ENCODE peak calls at places on chromosomes 1 and 21, in seven cellular contexts. R is GM23338, M is body of pancreas, P is nephron progenitor cell, H is NB4, Q is dorsolateral prefrontal cortex, L is right lobe of liver. X is an unnamed sample.

GRCh38 chr1:187987236-187987776 is 1158.6 kb downstream of the PLA2G4A start:
- DNase-seq in R (no peak), M (no peak), P (no peak), H (no peak), Q (no peak), L (no peak), X (no peak)

GRCh38 chr1:82565146-82565545 is 764.4 kb downstream of the ADGRL2 start:
- DNase-seq in R (peak), M (no peak), P (no peak), H (no peak), Q (no peak), L (no peak), X (no peak)

GRCh38 chr1:185560760-185561159 is 173.4 kb upstream of the HMCN1 start:
- DNase-seq in R (no peak), M (no peak), P (no peak), H (peak), Q (no peak), L (no peak), X (no peak)

GRCh38 chr1:67162954-67163353 is 3.3 kb upstream of the IL23R start:
- DNase-seq in R (no peak), M (no peak), P (no peak), H (no peak), Q (no peak), L (no peak), X (no peak)

GRCh38 chr21:38054334-38054733 is 138.1 kb upstream of the KCNJ6 start:
- DNase-seq in R (no peak), M (no peak), P (no peak), H (no peak), Q (no peak), L (no peak), X (no peak)

GRCh38 chr1:232923739-232924386 is 26.5 kb upstream of the NTPCR start:
- DNase-seq in R (no peak), M (no peak), P (no peak), H (no peak), Q (no peak), L (no peak), X (no peak)

GRCh38 chr1:202625416-202626360 is 84.6 kb downstream of the SYT2 start:
- DNase-seq in R (peak), M (peak), P (peak), H (peak), Q (peak), L (peak), X (peak)

GRCh38 chr1:164644774-164645634 is 86.0 kb downstream of the PBX1 start:
- DNase-seq in R (no peak), M (no peak), P (no peak), H (no peak), Q (no peak), L (no peak), X (no peak)

GRCh38 chr1:209375681-209376360 is 207.7 kb upstream of the CAMK1G start:
- DNase-seq in R (peak), M (no peak), P (no peak), H (no peak), Q (no peak), L (no peak), X (no peak)

GRCh38 chr1:244231572-244232315 is 180.7 kb downstream of the ZBTB18 start:
- DNase-seq in R (peak), M (peak), P (peak), H (peak), Q (peak), L (peak), X (no peak)
- TF ChIP-seq CTCF in R (no peak), M (no peak), P (no peak), H (no peak), Q (no peak), L (no peak), X (no peak)

DNA sequence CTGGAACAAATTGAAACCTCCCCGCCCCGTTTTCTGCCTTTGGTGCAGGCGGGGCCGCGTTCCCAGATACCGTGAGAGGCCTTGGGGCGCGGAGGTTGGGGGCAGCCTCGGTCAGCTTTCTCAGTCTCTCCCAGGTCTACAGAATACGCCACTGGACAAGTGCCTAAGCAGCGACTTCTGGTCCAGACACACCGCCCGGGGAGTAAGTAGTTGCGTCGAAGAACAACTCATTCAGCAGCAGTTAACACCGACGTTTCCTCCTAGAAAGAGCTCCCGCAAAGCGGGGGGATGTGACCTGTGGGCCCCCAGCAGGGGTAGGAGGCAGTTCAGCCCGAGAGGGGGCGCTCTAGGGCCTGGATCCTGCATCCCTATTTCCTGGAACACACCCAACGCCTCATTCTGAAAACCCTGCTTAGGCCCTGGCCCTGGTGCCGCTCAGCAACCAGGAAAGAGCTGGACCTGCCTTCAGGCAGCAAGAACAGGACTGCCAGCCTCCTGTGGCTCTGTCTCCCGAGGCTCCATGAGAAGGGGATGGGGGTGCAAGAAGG is 6.5 kb upstream of the BARHL2 start:
- DNase-seq in R (peak), M (no peak), P (peak), H (peak), Q (no peak), L (no peak), X (no peak)
- TF ChIP-seq CTCF in R (peak), M (no peak), P (peak), H (no peak), Q (no peak), L (no peak), X (peak)

GRCh38 chr1:25556132-25556670 is 12.8 kb downstream of the LDLRAP1 start:
- DNase-seq in R (no peak), M (no peak), P (no peak), H (no peak), Q (no peak), L (no peak), X (no peak)

GRCh38 chr1:25555753-25556092 is 12.3 kb downstream of the LDLRAP1 start:
- DNase-seq in R (no peak), M (no peak), P (no peak), H (no peak), Q (no peak), L (no peak), X (no peak)

GRCh38 chr1:25553749-25554425 is 10.5 kb downstream of the LDLRAP1 start:
- DNase-seq in R (no peak), M (no peak), P (no peak), H (no peak), Q (no peak), L (no peak), X (no peak)

GRCh38 chr1:25554426-25554780 is 11.0 kb downstream of the LDLRAP1 start:
- DNase-seq in R (no peak), M (no peak), P (no peak), H (no peak), Q (no peak), L (no peak), X (no peak)

DNA sequence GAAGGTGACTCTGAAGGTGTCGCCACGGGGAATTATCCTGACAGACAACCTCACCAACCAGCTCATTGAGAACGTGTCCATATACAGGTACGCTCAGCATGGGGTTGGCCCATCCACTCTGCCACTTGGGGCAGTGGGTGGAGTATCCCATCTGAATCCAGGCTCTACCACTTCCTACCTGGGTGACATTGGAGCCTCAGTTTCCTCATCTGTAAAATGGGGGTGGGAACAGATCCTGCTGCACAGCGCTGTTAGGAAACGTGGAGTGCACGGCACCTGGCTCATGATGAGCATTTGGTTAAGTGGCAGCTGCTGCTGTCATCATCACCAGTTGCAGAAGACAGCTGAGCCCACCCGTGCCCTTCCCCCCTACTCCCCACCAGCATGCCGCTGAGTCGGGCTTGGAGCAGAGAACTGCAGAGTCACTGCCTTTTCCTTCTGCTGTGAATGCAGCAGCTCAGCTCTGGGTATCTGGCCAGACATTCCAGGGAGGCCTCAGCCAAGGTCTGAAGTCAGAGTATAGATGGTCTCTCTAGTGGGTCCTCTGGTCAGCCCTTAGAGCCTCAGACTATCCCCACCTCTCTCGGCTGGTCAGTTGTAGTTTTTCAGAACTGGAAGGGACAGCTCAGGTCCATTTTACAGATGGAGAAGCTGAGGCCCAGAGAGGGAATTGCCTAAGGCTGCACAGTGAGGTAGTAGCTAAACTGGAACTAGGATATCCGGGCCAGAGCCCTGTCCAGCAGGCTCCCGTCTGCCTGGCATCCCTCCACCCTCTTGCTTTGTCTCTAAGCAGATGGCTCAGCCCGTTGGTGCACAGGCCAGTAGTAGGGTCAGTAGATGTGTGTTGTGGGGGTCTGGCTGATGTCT is 11.7 kb downstream of the LDLRAP1 start:
- DNase-seq in R (no peak), M (no peak), P (no peak), H (no peak), Q (no peak), L (no peak), X (no peak)
- TF ChIP-seq CTCF in R (no peak), M (no peak), P (no peak), H (no peak), Q (no peak), L (no peak), X (no peak)

GRCh38 chr1:156853761-156854160 is 5.2 kb downstream of the INSRR start:
- DNase-seq in R (no peak), M (no peak), P (no peak), H (no peak), Q (no peak), L (no peak), X (no peak)

GRCh38 chr1:156852414-156852874 is 6.5 kb downstream of the INSRR start:
- DNase-seq in R (no peak), M (peak), P (peak), H (no peak), Q (peak), L (peak), X (no peak)

GRCh38 chr1:156856282-156856785 is 2.6 kb downstream of the INSRR start:
- DNase-seq in R (no peak), M (no peak), P (no peak), H (no peak), Q (no peak), L (no peak), X (no peak)

GRCh38 chr1:156851779-156852413 is 7.0 kb downstream of the INSRR start:
- DNase-seq in R (no peak), M (peak), P (no peak), H (no peak), Q (no peak), L (peak), X (no peak)

DNA sequence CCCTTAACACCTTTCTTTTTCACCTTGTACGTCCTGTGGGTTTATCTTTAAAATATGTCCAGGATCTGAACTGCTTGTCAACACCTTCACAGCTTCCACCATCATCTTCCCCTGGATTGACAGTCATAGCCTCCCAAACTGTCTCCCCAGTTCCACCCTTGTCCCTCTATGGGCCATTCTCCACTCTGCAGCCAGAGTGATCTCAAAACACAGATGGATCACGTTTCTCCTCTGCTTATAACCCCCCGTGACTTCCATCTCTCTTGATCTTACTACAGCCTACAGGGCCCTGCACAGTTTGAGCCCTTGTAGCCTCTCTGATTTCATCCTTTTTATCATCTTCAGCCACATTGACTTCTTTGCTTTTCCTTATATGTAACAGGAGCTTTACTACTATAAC is 4.3 kb downstream of the INSRR start:
- DNase-seq in R (no peak), M (no peak), P (no peak), H (no peak), Q (no peak), L (no peak), X (no peak)
- TF ChIP-seq CTCF in R (no peak), M (no peak), P (no peak), H (no peak), Q (no peak), L (no peak), X (no peak)

DNA sequence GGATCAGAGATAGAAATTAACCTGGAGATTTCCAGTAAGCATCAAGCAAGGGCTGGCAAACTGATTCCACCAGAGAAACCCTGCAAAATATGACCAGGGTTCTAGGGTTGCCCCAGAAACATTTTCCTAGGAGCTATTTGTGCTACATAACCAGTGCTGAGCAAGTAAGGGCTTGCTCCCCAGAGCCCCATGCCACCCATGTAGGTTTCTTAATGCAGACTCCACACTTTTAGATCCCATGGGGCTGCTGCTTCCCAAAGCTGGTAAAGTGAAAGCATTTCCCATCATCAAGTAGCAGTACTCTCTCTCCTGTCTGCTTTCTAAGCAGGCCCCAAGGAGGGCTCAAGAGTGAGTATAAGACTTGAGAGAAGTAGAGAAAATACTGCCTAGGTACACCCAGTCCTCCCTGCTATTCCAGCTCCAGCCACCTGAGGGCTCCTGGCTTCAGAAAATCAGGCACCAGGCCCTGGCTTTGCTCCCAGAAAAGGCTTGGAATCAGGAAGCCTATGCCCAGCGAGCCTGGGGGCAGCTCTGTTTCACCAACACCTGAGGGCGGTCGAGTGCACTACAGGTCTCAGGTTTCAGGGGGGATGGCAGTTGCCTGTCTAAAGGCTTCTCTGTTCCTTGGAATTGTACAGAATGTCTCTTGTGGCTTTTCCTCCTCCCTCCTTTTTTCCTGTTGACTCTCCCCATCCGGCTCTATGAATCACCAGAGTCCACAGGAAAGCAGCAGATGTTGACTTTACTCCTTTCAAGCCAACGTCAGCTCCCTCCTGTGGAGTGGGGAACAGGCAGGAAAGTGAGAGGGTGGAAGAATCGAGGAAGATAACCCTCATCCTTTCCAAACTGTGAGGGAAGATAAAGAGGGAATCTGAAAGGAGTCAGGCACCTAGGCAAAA is 6.2 kb upstream of the ANKRD35 start:
- DNase-seq in R (peak), M (peak), P (peak), H (peak), Q (peak), L (peak), X (peak)
- TF ChIP-seq CTCF in R (peak), M (peak), P (peak), H (peak), Q (peak), L (peak), X (peak)

GRCh38 chr21:21230672-21231071 is 232.5 kb downstream of the NCAM2 start:
- DNase-seq in R (peak), M (no peak), P (no peak), H (peak), Q (no peak), L (no peak), X (no peak)

GRCh38 chr21:21226472-21226871 is 228.3 kb downstream of the NCAM2 start:
- DNase-seq in R (no peak), M (no peak), P (no peak), H (no peak), Q (no peak), L (no peak), X (no peak)

GRCh38 chr21:21236981-21237380 is 238.8 kb downstream of the NCAM2 start:
- DNase-seq in R (no peak), M (no peak), P (no peak), H (no peak), Q (no peak), L (no peak), X (no peak)

DNA sequence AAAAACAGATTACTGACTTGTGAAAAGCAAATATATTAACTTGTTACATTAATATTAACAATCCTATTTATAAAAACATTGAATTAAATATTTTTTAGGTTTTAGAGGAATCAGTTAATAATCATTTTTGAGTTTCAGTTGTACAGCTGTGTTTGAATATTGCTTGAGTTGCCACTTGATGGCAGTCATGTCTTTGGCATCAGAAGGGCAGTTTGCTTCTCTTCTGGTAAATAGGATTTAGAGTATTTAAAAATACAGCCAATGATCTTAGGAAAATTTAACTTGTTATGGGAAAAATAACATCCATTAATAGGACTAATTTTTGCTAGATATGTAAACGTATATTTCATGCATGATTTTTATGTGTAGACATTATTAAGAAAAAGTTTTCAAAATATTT is 234.1 kb downstream of the NCAM2 start:
- DNase-seq in R (peak), M (no peak), P (peak), H (peak), Q (peak), L (no peak), X (no peak)
- TF ChIP-seq CTCF in R (peak), M (peak), P (peak), H (peak), Q (peak), L (peak), X (peak)